ENCODE peak calls at places on chromosomes 2 and 18, in four cellular contexts. W, H, T and K are unnamed samples.

GRCh38 chr2:224145751-224146355 is 106.8 kb upstream of the SERPINE2 start:
- DNase-seq in W (no peak), H (no peak), T (no peak), K (peak; percentile 93)

GRCh38 chr2:202790676-202791075 is 80.9 kb downstream of the ICA1L start:
- DNase-seq in W (no peak), H (no peak), T (no peak), K (no peak)

GRCh38 chr2:179355881-179356280 is 91.2 kb upstream of the SESTD1 start:
- DNase-seq in W (no peak), H (no peak), T (no peak), K (no peak)

GRCh38 chr2:1153959-1154358 is 203.3 kb downstream of the SNTG2 start:
- DNase-seq in W (peak; percentile 69), H (no peak), T (no peak), K (no peak)

GRCh38 chr2:121491566-121491965 is 39.1 kb upstream of the RNU4ATAC start:
- DNase-seq in W (no peak), H (no peak), T (no peak), K (no peak)

GRCh38 chr2:232030229-232030628 is 68.7 kb downstream of the DIS3L2 start:
- DNase-seq in W (no peak), H (no peak), T (no peak), K (no peak)

GRCh38 chr2:10004401-10004800 is 38.9 kb upstream of the KLF11 start:
- DNase-seq in W (no peak), H (no peak), T (no peak), K (no peak)

GRCh38 chr2:10538224-10538894 is 90.2 kb upstream of the ODC1 start:
- DNase-seq in W (no peak), H (no peak), T (no peak), K (peak; percentile 72)

GRCh38 chr2:222655406-222655747 is 515 bp downstream of the FARSB start:
- DNase-seq in W (no peak), H (no peak), T (no peak), K (peak; percentile 33)

GRCh38 chr2:228545749-228546148 is 364.3 kb upstream of the SPHKAP start:
- DNase-seq in W (no peak), H (no peak), T (no peak), K (no peak)

GRCh38 chr2:164542584-164543021 is 78.7 kb downstream of the GRB14 start:
- DNase-seq in W (no peak), H (no peak), T (no peak), K (peak; percentile 89)

GRCh38 chr2:189012373-189012772 is 38.2 kb downstream of the COL3A1 start:
- DNase-seq in W (no peak), H (no peak), T (no peak), K (no peak)

GRCh38 chr2:27320958-27321543 is 1.8 kb downstream of the MPV17 start:
- DNase-seq in W (peak; percentile 96), H (peak; percentile 64), T (no peak), K (peak; percentile 97)

GRCh38 chr2:46445561-46445960 is 33.8 kb upstream of the TMEM247 start:
- DNase-seq in W (no peak), H (no peak), T (no peak), K (no peak)

GRCh38 chr2:112814278-112814677 is 22.3 kb downstream of the IL1B start:
- DNase-seq in W (no peak), H (no peak), T (no peak), K (peak; percentile 69)

GRCh38 chr2:171712051-171712450 is 24.8 kb downstream of the DYNC1I2 start:
- DNase-seq in W (no peak), H (no peak), T (no peak), K (peak; percentile 88)

GRCh38 chr2:216698895-216699294 is 3.5 kb upstream of the IGFBP5 start:
- DNase-seq in W (no peak), H (no peak), T (peak; percentile 67), K (peak; percentile 76)

GRCh38 chr2:191411472-191411871 is 166.3 kb downstream of the MYO1B start:
- DNase-seq in W (no peak), H (no peak), T (no peak), K (no peak)

GRCh38 chr2:69221512-69221911 is 165.5 kb downstream of the GFPT1 start:
- DNase-seq in W (no peak), H (no peak), T (no peak), K (no peak)

GRCh38 chr2:154447727-154448418 is 250.6 kb upstream of the KCNJ3 start:
- DNase-seq in W (no peak), H (no peak), T (no peak), K (no peak)

GRCh38 chr2:154446324-154446723 is 252.2 kb upstream of the KCNJ3 start:
- DNase-seq in W (no peak), H (no peak), T (no peak), K (no peak)

GRCh38 chr2:154439156-154439555 is 259.3 kb upstream of the KCNJ3 start:
- DNase-seq in W (no peak), H (no peak), T (no peak), K (no peak)

DNA sequence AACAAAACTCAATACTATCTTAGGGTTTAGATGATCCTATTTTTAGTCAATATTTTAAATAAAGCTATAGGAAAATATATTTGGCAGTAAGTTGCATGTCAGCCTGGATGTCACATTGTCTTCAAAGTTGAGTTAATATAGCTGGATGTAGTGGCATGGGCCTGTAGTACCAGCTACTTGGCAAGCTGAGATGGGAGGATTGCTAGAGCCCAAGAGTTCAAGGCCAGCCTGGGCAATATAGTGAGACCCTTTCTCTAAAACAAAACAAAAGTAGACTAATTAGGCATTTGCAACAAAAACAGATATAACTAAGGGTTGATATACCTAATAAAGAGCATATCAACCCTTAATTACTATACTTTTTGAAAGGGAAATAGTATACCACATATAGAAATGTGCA is 254.6 kb upstream of the KCNJ3 start:
- DNase-seq in W (no peak), H (no peak), T (no peak), K (no peak)
- TF ChIP-seq CTCF in W (no peak), H (no peak), T (no peak), K (no peak)

GRCh38 chr2:239396881-239397681 is 3.7 kb downstream of the HDAC4 start:
- DNase-seq in W (peak; percentile 73), H (peak; percentile 48), T (no peak), K (no peak)
- TF ChIP-seq CTCF in W (peak; percentile 6), H (no peak), T (peak; percentile 33), K (no peak)

GRCh38 chr2:24540011-24540477 is 49.0 kb downstream of the NCOA1 start:
- DNase-seq in W (no peak), H (no peak), T (no peak), K (no peak)

GRCh38 chr2:24542269-24542872 is 51.3 kb downstream of the NCOA1 start:
- DNase-seq in W (no peak), H (no peak), T (no peak), K (no peak)

GRCh38 chr2:24546668-24547067 is 55.6 kb downstream of the NCOA1 start:
- DNase-seq in W (no peak), H (no peak), T (no peak), K (no peak)

GRCh38 chr2:24544456-24545115 is 53.5 kb downstream of the NCOA1 start:
- DNase-seq in W (no peak), H (no peak), T (no peak), K (no peak)

GRCh38 chr2:24543252-24543651 is 52.2 kb downstream of the NCOA1 start:
- DNase-seq in W (no peak), H (no peak), T (no peak), K (no peak)
- TF ChIP-seq CTCF in W (peak; percentile 3), H (no peak), T (no peak), K (peak; percentile 14)

DNA sequence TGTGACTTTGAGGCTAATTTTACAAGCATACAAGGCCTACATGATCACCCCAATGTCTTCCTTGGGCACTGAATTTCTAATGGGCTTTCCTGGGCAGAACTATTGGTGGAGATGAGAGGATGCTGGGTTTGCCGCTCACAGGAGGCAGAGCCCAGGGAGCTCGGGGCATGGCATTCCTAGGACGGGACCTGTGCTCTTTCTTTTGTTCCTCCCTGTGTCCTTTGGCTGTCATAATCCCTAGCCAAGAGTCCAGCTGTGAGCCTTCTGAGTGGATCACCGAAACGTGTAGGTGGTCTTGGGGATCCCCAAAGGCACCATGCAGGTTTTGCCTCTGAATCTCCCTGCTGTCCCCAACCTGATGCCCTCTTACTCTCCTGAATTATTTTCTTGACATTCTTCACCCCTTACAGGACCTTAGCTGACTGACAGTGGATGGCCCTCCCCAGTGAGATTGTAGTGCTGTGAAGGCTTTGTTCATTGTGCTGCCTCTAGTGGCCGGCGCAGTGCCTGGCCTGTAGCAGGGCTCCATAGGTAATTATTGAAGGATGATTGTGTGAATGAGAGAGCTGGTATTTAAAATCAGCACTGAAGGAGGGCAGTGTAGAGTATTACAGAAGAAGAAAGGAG is 221.9 kb downstream of the ZNF407 start:
- DNase-seq in W (no peak), H (no peak), T (peak; percentile 13), K (no peak)
- TF ChIP-seq CTCF in W (peak; percentile 13), H (no peak), T (peak; percentile 25), K (peak; percentile 58)

DNA sequence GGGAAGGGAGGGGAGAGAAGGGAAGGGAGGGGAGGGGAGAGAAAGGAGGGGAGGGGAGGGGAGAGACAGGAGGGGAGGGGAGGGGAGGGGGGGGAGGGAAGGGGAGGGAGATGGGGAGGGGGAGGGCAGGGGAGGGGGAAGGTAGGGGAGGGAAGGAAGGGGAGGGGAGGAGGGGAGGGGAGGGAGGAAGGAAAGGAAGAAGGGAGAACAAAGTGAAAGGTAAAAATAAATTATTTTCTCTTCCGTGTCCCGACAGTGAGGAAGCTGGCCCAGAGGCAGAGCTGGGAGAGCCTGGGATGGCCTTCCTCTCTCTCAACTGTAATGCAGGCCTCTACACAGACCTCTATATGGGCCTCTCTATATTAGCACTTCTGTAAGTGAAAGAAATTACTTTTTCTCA is 53.2 kb downstream of the CD226 start:
- DNase-seq in W (no peak), H (no peak), T (no peak), K (no peak)
- TF ChIP-seq CTCF in W (no peak), H (no peak), T (no peak), K (no peak)

DNA sequence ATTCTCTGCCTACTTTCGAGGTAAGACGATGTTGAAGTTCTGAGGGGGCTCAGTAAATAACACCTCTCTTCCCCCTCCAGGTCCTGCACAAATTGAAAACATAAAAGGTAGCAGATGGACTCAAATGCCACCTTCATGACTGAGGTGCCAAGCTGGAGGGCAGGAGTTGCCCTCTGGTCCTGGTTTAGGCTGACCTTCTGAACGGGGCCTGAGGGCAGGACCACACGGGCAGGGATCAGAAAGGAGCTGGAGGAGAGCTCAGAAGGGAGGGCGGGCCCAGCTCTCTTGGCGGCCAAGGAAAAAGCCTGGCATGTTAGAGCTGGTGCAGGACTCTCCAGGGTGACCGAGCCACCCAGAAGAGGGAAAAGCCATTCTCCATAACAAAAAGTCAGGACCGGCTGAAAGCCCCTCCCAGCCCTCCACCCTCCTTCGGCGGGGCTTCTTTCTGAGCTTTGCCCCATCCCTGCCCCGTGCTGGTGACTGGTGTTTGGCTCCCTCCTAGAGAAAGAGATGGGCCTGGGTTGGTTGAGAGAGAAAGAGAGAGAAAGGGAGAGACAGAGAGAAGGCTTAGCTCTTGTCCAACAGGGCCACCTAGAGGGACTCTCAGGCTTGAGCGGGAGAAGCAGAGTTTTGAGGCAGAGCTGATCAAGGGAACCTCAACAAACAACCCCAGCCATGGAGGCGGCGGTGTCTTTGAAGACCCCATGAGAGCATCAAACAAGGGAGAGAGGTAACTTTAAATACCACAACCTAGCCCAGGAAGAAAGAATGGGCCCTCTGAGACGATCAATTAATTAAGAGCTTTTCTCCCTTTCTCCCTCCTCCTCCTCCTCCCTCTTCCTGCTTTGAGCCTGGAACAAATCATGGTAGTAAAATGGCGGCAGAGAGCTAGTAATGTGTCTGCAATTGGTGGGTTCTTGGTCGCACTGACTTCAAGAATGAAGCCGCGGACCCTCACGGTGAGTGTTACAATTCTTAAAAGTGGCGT is 50.8 kb downstream of the WIPF1 start:
- DNase-seq in W (no peak), H (no peak), T (peak; percentile 68), K (peak; percentile 19)
- TF ChIP-seq CTCF in W (no peak), H (no peak), T (peak; percentile 35), K (peak; percentile 61)

GRCh38 chr2:26316041-26316440 is 29.9 kb upstream of the SELENOI start:
- DNase-seq in W (no peak), H (no peak), T (no peak), K (no peak)
- TF ChIP-seq CTCF in W (no peak), H (no peak), T (no peak), K (peak; percentile 18)